ENCODE peak calls at places on chromosome 15, in nine cellular contexts. Y is breast epithelium, P is body of pancreas, G is sigmoid colon, J is heart left ventricle, R is uterus, D is transverse colon, W is IMR-90, O is stomach. N is an unnamed sample. For H3K4me1, the result is how much of the 10 kb centered on the place peaks cover.

GRCh38 chr15:43187544-43188155 is 2.4 kb downstream of the CCNDBP1 start:
- DNase-seq in D (no peak), O (no peak), W (peak), P (peak), Y (no peak), G (no peak), J (no peak), R (no peak), N (no peak)

GRCh38 chr15:90001683-90002427 is 731 bp downstream of the ZNF710 start:
- DNase-seq in O (peak), J (peak), W (peak), D (peak), P (peak), G (peak), R (peak), Y (no peak), N (peak)

GRCh38 chr15:69661446-69661845 is 208.8 kb downstream of the RPLP1 start:
- DNase-seq in Y (no peak), J (no peak), R (no peak), G (no peak), O (no peak), D (no peak), W (no peak), P (no peak), N (no peak)

GRCh38 chr15:92666780-92667179 is 11.2 kb upstream of the FAM174B start:
- DNase-seq in W (no peak), Y (no peak), R (no peak), D (peak), P (peak), O (peak), G (peak), J (peak), N (no peak)

GRCh38 chr15:26866298-26867198 is at the start of gene GABRA5:
- DNase-seq in J (no peak), D (no peak), O (no peak), P (no peak), W (peak), Y (no peak), G (no peak), R (no peak), N (no peak)

GRCh38 chr15:23686466-23687142 is 501 bp downstream of the NDN start:
- DNase-seq in G (no peak), R (no peak), Y (no peak), P (peak), O (no peak), W (peak), D (no peak), J (no peak), N (no peak)

GRCh38 chr15:70200511-70200991 is 102.8 kb upstream of the TLE3 start:
- DNase-seq in P (no peak), O (no peak), W (no peak), J (no peak), G (no peak), Y (no peak), D (no peak), R (no peak), N (no peak)

GRCh38 chr15:68819451-68820204 is 1.1 kb downstream of the ANP32A start:
- DNase-seq in R (peak), Y (no peak), G (peak), D (peak), J (peak), P (peak), O (peak), W (peak), N (peak)

GRCh38 chr15:39341238-39341637 is 239.6 kb upstream of the THBS1 start:
- DNase-seq in W (no peak), J (no peak), G (no peak), O (no peak), Y (no peak), D (no peak), R (no peak), P (no peak), N (no peak)

GRCh38 chr15:96947296-96947695 is 616.8 kb downstream of the NR2F2 start:
- DNase-seq in P (no peak), R (no peak), D (no peak), W (no peak), Y (no peak), O (no peak), G (no peak), J (no peak), N (no peak)

GRCh38 chr15:72116680-72117447 is 1.1 kb downstream of the MYO9A start:
- DNase-seq in O (no peak), D (peak), G (peak), J (no peak), Y (no peak), R (peak), W (peak), P (peak), N (no peak)

GRCh38 chr15:31465083-31465955 is 138.7 kb downstream of the KLF13 start:
- DNase-seq in R (peak), G (no peak), O (peak), J (no peak), Y (no peak), P (peak), W (no peak), D (peak), N (no peak)

GRCh38 chr15:70290708-70291107 is 193.0 kb upstream of the TLE3 start:
- DNase-seq in R (no peak), O (no peak), J (no peak), Y (no peak), W (no peak), P (no peak), D (no peak), G (no peak), N (no peak)

GRCh38 chr15:58171476-58172061 is 33.4 kb downstream of the AQP9 start:
- DNase-seq in P (no peak), W (no peak), O (no peak), D (no peak), G (no peak), Y (no peak), R (no peak), J (no peak), N (no peak)

GRCh38 chr15:25240461-25241021 is 198.3 kb downstream of the UBE3A start:
- DNase-seq in J (peak), R (no peak), Y (peak), P (no peak), D (no peak), G (peak), W (no peak), O (no peak), N (no peak)

GRCh38 chr15:73688455-73688854 is 4.3 kb downstream of the CD276 start:
- DNase-seq in Y (no peak), R (no peak), O (no peak), G (peak), J (no peak), D (no peak), P (no peak), W (peak), N (no peak)
- H3K4me1 ChIP-seq in Y (under half), R (under half), O (half or more), G (half or more), J (under half), D (under half), P (under half), W (under half), N (under half)

DNA sequence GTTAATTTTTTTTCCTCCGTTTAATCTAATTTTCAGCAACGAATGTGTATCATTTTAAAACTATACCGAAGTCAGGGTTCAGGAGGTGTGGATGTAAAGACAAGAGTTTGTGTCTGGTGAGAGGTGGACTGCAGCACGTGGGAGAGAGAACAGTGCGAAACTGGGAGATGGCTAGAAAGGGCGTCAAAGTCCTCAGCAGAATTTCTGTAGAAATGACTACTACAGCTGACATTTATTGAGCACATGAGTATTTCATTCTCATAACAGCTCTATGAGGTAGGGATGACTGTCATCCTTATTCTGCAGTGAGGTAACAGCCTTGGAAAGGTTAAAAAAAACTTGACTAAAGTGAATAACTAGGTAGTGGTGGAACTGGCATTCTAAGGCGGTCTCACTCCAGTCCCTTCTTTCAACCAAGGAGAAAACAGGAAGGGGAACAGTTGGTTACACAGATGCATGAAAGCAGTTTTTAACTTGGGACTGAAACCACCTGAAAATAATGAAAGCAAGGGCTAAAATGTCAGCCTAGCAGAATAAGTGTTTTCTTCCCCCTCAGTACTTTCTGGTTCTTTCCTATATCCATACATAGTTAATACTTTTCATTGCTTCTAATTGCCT is 611 bp upstream of the AVEN start:
- DNase-seq in R (no peak), G (no peak), J (no peak), Y (no peak), P (no peak), D (no peak), W (peak), O (no peak), N (no peak)
- TF ChIP-seq POLR2A in R (no peak), G (no peak), J (no peak), Y (no peak), P (no peak), D (no peak), W (no peak), O (no peak), N (no peak)

DNA sequence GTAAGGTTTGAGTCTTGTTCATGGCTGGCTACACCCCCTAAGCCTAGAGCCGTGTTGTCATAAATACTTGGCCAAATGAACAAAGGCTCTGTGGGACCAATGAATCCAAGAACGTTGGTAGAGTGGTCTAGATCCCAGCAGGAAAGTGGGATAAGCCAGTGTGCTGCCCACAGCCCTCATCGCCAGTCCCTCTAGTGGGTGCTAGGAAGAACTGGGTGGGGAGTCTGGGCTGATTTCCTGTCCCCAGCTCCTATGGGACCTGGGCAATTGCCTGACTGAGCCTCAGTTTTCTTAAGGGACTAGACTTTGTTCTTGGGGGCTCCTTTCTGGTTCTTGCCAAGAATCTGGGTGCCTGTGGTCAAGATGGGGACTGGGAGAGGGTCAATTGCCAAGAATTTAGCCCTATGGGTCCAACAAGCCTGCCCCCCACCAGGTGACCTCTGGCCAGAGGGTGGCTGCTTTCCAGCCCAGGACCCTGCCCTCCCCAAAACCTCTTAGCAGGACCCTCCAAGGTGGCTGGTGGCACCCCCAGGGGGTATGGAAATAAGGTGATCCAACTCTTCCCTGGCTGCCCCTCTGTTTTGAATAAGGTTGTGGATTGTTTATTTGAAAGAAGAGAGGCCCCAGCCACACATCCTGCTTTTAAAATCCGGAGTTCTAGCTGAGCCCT is 42.7 kb downstream of the SMAD6 start:
- DNase-seq in J (no peak), O (no peak), P (no peak), W (no peak), R (no peak), Y (no peak), G (peak), D (no peak), N (peak)
- H3K27ac ChIP-seq in J (peak), O (peak), P (no peak), W (peak), R (peak), Y (peak), G (no peak), D (peak), N (no peak)

GRCh38 chr15:85582719-85583089 is 202.3 kb downstream of the AKAP13 start:
- DNase-seq in O (peak), J (peak), W (peak), D (peak), R (peak), Y (no peak), G (peak), P (peak), N (peak)
- H3K4me1 ChIP-seq in O (half or more), J (half or more), W (under half), D (half or more), R (under half), Y (under half), G (under half), P (half or more), N (under half)

GRCh38 chr15:74313889-74314288 is 53.6 kb downstream of the CYP11A1 start:
- DNase-seq in P (no peak), D (no peak), J (no peak), R (no peak), Y (no peak), O (no peak), G (no peak), W (no peak), N (no peak)

GRCh38 chr15:74315626-74316025 is 51.8 kb downstream of the CYP11A1 start:
- DNase-seq in W (no peak), J (no peak), Y (no peak), G (no peak), O (no peak), P (no peak), D (peak), R (no peak), N (no peak)

GRCh38 chr15:74311734-74312444 is 55.6 kb downstream of the CYP11A1 start:
- DNase-seq in G (no peak), P (no peak), R (no peak), J (no peak), W (peak), Y (no peak), D (no peak), O (no peak), N (no peak)

GRCh38 chr15:74314897-74315438 is 52.5 kb downstream of the CYP11A1 start:
- DNase-seq in J (no peak), O (no peak), W (no peak), R (no peak), G (no peak), Y (no peak), P (no peak), D (no peak), N (no peak)

GRCh38 chr15:74312445-74313007 is 54.9 kb downstream of the CYP11A1 start:
- DNase-seq in P (peak), O (no peak), Y (no peak), R (no peak), D (no peak), G (no peak), W (no peak), J (no peak), N (no peak)
- TF ChIP-seq POLR2A in P (no peak), O (no peak), Y (no peak), R (no peak), D (no peak), G (no peak), W (no peak), J (no peak), N (no peak)

GRCh38 chr15:51576451-51576850 is 46.1 kb downstream of the DMXL2 start:
- DNase-seq in P (no peak), Y (no peak), O (no peak), D (no peak), R (no peak), G (no peak), W (no peak), J (no peak), N (no peak)
- H3K27ac ChIP-seq in P (peak), Y (peak), O (no peak), D (peak), R (peak), G (no peak), W (peak), J (no peak), N (no peak)